ENCODE peak calls at places on chromosome 22, in eight cellular contexts. A is NAMALWA; U is pulmonary artery endothelial cell; N is pons; Q is C1 segment of cervical spinal cord; V is stimulated activated CD8-positive, alpha-beta memory T cell treated with anti-CD3 and anti-CD28 coated beads, Interleukin-15, amount 100 ng/mL, for 24 hours; P is activated naive CD4-positive, alpha-beta T cell; D is naive thymus-derived CD8-positive, alpha-beta T cell. Z is an unnamed sample.

GRCh38 chr22:29520851-29521250 is 32.7 kb downstream of the THOC5 start:
- DNase-seq in P (no peak), V (no peak), D (no peak), N (no peak), U (peak), Q (no peak), A (no peak), Z (no peak)

GRCh38 chr22:42418811-42419243 is 13.4 kb downstream of the NFAM1 start:
- DNase-seq in U (no peak), D (no peak), A (no peak), V (no peak), P (no peak), Q (no peak), N (no peak), Z (no peak)

GRCh38 chr22:23709107-23709506 is 18.3 kb downstream of the RGL4 start:
- DNase-seq in U (no peak), P (no peak), Q (no peak), V (no peak), A (no peak), D (no peak), N (no peak), Z (no peak)

GRCh38 chr22:44531487-44531886 is 33.5 kb upstream of the RTL6 start:
- DNase-seq in N (no peak), Q (no peak), A (no peak), D (no peak), P (no peak), V (no peak), U (no peak), Z (no peak)

GRCh38 chr22:43854151-43854785 is 8.0 kb downstream of the SULT4A1 start:
- DNase-seq in V (no peak), D (no peak), U (no peak), P (no peak), Q (no peak), N (no peak), A (no peak), Z (no peak)

GRCh38 chr22:37054078-37054440 is 2.5 kb downstream of the KCTD17 start:
- DNase-seq in Q (no peak), N (no peak), P (no peak), D (no peak), V (no peak), U (no peak), A (peak), Z (no peak)

GRCh38 chr22:29306830-29307657 is 594 bp downstream of the GAS2L1 start:
- DNase-seq in D (no peak), P (no peak), Q (peak), V (no peak), U (no peak), N (no peak), A (no peak), Z (no peak)

GRCh38 chr22:22064580-22064979 is 82.0 kb upstream of the TOP3B start:
- DNase-seq in Q (no peak), A (no peak), U (no peak), P (no peak), D (no peak), N (no peak), V (no peak), Z (no peak)

GRCh38 chr22:20606041-20606783 is 98.8 kb downstream of the MED15 start:
- DNase-seq in Q (peak), U (peak), A (peak), V (peak), P (no peak), D (peak), N (peak), Z (peak)

GRCh38 chr22:38569181-38569971 is 607 bp downstream of the DMC1 start:
- DNase-seq in D (no peak), U (no peak), A (peak), N (peak), V (no peak), Q (no peak), P (no peak), Z (no peak)

GRCh38 chr22:21933413-21933812 is 19.2 kb downstream of the PPM1F start:
- DNase-seq in Q (no peak), A (no peak), N (no peak), V (no peak), P (no peak), U (no peak), D (no peak), Z (no peak)

Z was measured in SW 1271.